ENCODE peak calls at places on chromosomes 2 and 18, in nine cellular contexts. C, Y, Z, G, N, M, O, R and J are unnamed samples.

GRCh38 chr18:12993439-12993838 is 2.3 kb downstream of the CEP192 start:
- DNase-seq in C (no peak), Y (no peak), Z (no peak), G (no peak), N (peak), M (no peak), O (no peak), R (no peak), J (no peak)

GRCh38 chr2:100262555-100263320 is 59.6 kb downstream of the LONRF2 start:
- DNase-seq in C (peak), Y (peak), Z (peak), G (peak), N (peak), M (no peak), O (peak), R (peak), J (peak)

GRCh38 chr2:73730810-73731209 is 6.3 kb downstream of the TPRKB start:
- DNase-seq in C (no peak), Y (no peak), Z (no peak), G (no peak), N (no peak), M (no peak), O (no peak), R (no peak), J (no peak)

GRCh38 chr2:10966741-10967140 is 55.0 kb downstream of the KCNF1 start:
- DNase-seq in C (no peak), Y (no peak), Z (no peak), G (no peak), N (no peak), M (peak), O (no peak), R (no peak), J (no peak)

GRCh38 chr2:74849228-74849892 is 15.4 kb downstream of the HK2 start:
- DNase-seq in C (peak), Y (no peak), Z (peak), G (peak), N (peak), M (no peak), O (peak), R (peak), J (no peak)

GRCh38 chr18:2958819-2959298 is 54.1 kb downstream of the LPIN2 start:
- DNase-seq in C (no peak), Y (peak), Z (no peak), G (no peak), N (no peak), M (no peak), O (no peak), R (peak), J (peak)

GRCh38 chr18:3345452-3345851 is 83.5 kb downstream of the MYL12B start:
- DNase-seq in C (no peak), Y (peak), Z (no peak), G (peak), N (no peak), M (no peak), O (peak), R (peak), J (peak)

GRCh38 chr18:79899609-79900435 is 51.6 kb downstream of the SLC66A2 start:
- DNase-seq in C (no peak), Y (no peak), Z (no peak), G (no peak), N (no peak), M (peak), O (no peak), R (no peak), J (no peak)

GRCh38 chr2:201831469-201831868 is 25.1 kb downstream of the CDK15 start:
- DNase-seq in C (no peak), Y (peak), Z (no peak), G (no peak), N (no peak), M (no peak), O (peak), R (no peak), J (peak)

GRCh38 chr2:67524236-67524635 is 127.1 kb downstream of the ETAA1 start:
- DNase-seq in C (no peak), Y (no peak), Z (no peak), G (peak), N (no peak), M (no peak), O (peak), R (peak), J (no peak)

GRCh38 chr2:186852508-186852907 is 3.5 kb upstream of the ZSWIM2 start:
- DNase-seq in C (no peak), Y (no peak), Z (no peak), G (no peak), N (no peak), M (no peak), O (no peak), R (no peak), J (no peak)

GRCh38 chr18:48297139-48297538 is 112.0 kb downstream of the ZBTB7C start:
- DNase-seq in C (no peak), Y (no peak), Z (no peak), G (peak), N (no peak), M (no peak), O (no peak), R (no peak), J (no peak)

GRCh38 chr2:107027205-107027604 is 141.2 kb upstream of the ST6GAL2 start:
- DNase-seq in C (no peak), Y (peak), Z (no peak), G (no peak), N (no peak), M (no peak), O (no peak), R (no peak), J (no peak)

GRCh38 chr2:161134547-161135518 is 25.4 kb upstream of the TANK start:
- DNase-seq in C (peak), Y (peak), Z (no peak), G (peak), N (peak), M (peak), O (no peak), R (peak), J (peak)

GRCh38 chr2:108958632-108959341 is 30.2 kb downstream of the EDAR start:
- DNase-seq in C (no peak), Y (no peak), Z (no peak), G (no peak), N (no peak), M (peak), O (no peak), R (no peak), J (no peak)

GRCh38 chr18:35030234-35030989 is 10.8 kb upstream of the MAPRE2 start:
- DNase-seq in C (peak), Y (no peak), Z (peak), G (no peak), N (no peak), M (no peak), O (no peak), R (no peak), J (no peak)

GRCh38 chr2:50133766-50134165 is 898.2 kb downstream of the NRXN1 start:
- DNase-seq in C (no peak), Y (no peak), Z (no peak), G (no peak), N (no peak), M (no peak), O (no peak), R (no peak), J (no peak)

GRCh38 chr2:101427240-101427639 is 39.9 kb upstream of the CREG2 start:
- DNase-seq in C (no peak), Y (no peak), Z (no peak), G (no peak), N (no peak), M (no peak), O (no peak), R (no peak), J (no peak)

DNA sequence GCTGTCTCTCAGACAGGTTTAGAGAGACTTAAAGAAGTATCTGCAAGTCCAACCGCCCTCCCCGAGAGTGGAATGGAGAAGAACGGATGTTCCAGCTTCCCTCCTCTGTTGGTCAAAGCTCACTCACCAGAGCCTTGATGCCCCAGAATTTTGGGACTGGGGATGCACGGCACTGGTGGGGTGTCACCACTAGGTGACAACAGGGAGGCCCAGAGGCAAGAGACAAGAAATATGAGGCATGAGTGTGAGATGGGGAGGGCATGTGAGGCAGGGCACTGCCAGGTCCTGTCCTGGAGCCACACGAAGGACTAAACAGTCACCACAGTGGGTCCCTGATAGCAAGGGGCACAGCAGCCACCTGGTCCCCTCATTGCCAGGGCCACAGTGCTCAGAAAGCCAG is 35.1 kb upstream of the SH3BP4 start:
- DNase-seq in C (no peak), Y (no peak), Z (no peak), G (no peak), N (no peak), M (no peak), O (no peak), R (no peak), J (no peak)
- TF ChIP-seq CTCF in C (no peak), Y (no peak), Z (no peak), G (no peak), N (peak), M (no peak), O (no peak), R (no peak), J (no peak)

GRCh38 chr2:189609853-189610252 is 29.3 kb upstream of the SLC40A1 start:
- DNase-seq in C (no peak), Y (peak), Z (no peak), G (no peak), N (no peak), M (no peak), O (no peak), R (peak), J (peak)

GRCh38 chr2:189614585-189614984 is 34.0 kb upstream of the SLC40A1 start:
- DNase-seq in C (no peak), Y (no peak), Z (no peak), G (peak), N (no peak), M (no peak), O (no peak), R (no peak), J (no peak)

GRCh38 chr2:189613650-189614420 is 33.2 kb upstream of the SLC40A1 start:
- DNase-seq in C (no peak), Y (peak), Z (no peak), G (peak), N (no peak), M (no peak), O (peak), R (peak), J (peak)

GRCh38 chr2:189610700-189611099 is 30.1 kb upstream of the SLC40A1 start:
- DNase-seq in C (no peak), Y (no peak), Z (no peak), G (peak), N (no peak), M (no peak), O (peak), R (no peak), J (no peak)

DNA sequence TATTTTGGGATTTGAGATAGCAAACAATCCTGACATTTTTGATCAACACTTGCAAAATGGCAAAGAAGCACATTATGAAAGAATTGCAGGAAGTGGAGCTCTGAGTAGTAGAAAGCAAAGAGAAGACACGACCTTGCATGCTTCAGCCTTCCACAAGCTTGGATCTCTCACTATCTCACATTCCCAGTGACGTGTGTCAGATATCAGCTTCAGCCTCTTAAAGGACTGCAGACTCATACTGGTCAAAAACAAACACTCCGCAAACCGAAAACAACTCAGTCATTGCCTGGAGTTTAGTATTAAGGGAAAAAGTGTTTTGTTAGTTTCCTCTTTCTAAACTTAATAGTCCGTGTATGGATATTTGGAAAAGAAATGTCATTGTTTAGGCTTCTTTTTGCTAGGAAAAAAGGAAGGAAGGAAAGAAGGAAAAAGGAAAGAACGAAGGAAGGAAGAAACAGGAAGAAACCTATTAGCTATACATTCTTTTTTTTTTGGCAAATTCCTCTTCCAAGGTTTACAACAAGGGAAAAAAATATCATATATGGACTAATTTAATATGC is 32.6 kb upstream of the SLC40A1 start:
- DNase-seq in C (no peak), Y (peak), Z (no peak), G (peak), N (no peak), M (no peak), O (no peak), R (peak), J (peak)
- H3K4me3 ChIP-seq in C (no peak), Y (peak), Z (peak), G (peak), N (no peak), M (peak), O (no peak), R (peak), J (peak)

DNA sequence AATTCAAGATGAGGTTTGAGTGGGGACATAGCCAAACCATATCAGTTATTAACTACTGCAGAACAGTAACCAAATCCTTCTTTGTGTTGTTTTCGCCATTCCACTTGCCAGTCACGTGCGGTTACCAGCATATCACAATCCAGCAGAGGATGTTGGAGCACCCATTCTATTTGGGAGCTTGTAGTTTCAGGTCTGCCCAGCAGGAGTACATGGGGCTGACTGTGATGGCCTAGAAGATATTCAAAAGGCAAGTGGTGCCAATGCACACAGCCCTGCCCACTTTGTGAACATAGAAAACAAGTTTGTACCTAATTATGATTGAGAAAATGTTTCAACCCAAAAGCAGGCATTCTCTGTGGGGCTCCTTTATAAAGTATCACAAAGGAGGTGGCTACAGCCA is 57.0 kb downstream of the ZNF519 start:
- DNase-seq in C (no peak), Y (no peak), Z (no peak), G (no peak), N (no peak), M (no peak), O (no peak), R (no peak), J (no peak)
- TF ChIP-seq CTCF in C (no peak), Y (no peak), Z (no peak), G (no peak), N (peak), M (no peak), O (no peak), R (no peak), J (no peak)

DNA sequence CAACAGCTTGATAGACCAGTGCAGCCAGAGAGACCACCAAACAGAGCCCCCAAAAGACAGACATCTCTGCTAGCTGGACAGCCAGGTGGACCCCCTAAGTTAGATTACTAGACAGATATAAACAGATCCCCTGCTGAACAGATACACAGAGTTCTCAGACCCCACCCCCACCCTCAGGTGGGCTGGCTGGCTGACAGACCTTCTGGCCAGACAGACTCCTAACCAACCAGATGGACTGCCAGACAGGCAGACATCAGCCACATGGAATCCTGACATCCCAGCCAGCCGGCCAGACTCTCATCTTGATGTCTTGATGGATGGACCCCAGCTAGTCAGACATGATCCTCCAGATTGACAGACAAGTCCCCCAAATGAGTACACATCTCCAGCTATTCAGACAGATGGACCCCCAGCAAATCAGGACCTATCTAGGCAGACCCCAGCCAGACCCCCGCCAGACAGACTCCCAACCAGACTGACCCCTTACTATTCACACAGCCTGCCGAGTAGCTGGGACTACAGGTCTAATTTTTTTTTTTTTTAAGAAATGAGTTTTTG is 18.0 kb downstream of the PTPN18 start:
- DNase-seq in C (no peak), Y (no peak), Z (no peak), G (no peak), N (no peak), M (peak), O (no peak), R (no peak), J (no peak)
- H3K4me3 ChIP-seq in C (no peak), Y (no peak), Z (peak), G (no peak), N (no peak), M (no peak), O (no peak), R (peak), J (peak)

GRCh38 chr2:54158311-54158710 is 42.9 kb downstream of the ACYP2 start:
- DNase-seq in C (no peak), Y (no peak), Z (no peak), G (no peak), N (no peak), M (no peak), O (no peak), R (no peak), J (no peak)

GRCh38 chr2:54166121-54166773 is 50.8 kb downstream of the ACYP2 start:
- DNase-seq in C (no peak), Y (peak), Z (no peak), G (peak), N (no peak), M (no peak), O (peak), R (no peak), J (no peak)

GRCh38 chr2:54161660-54162059 is 46.2 kb downstream of the ACYP2 start:
- DNase-seq in C (no peak), Y (peak), Z (no peak), G (no peak), N (no peak), M (no peak), O (no peak), R (peak), J (peak)
- TF ChIP-seq CTCF in C (no peak), Y (peak), Z (no peak), G (no peak), N (no peak), M (no peak), O (peak), R (peak), J (peak)

GRCh38 chr2:218879881-218880748 is 537 bp upstream of the WNT10A start:
- DNase-seq in C (peak), Y (no peak), Z (peak), G (no peak), N (no peak), M (peak), O (no peak), R (no peak), J (no peak)
- H3K4me3 ChIP-seq in C (no peak), Y (no peak), Z (peak), G (peak), N (peak), M (no peak), O (peak), R (no peak), J (no peak)

GRCh38 chr2:104447831-104448434 is 406.0 kb upstream of the POU3F3 start:
- DNase-seq in C (no peak), Y (no peak), Z (no peak), G (no peak), N (no peak), M (no peak), O (no peak), R (no peak), J (no peak)
- TF ChIP-seq CTCF in C (no peak), Y (no peak), Z (no peak), G (no peak), N (peak), M (peak), O (no peak), R (no peak), J (no peak)